ENCODE peak calls at places on chromosomes 5 and 9, in five cellular contexts. One of them, this sample, is unnamed.

GRCh38 chr9:89864257-89864656 is 259.4 kb downstream of the GADD45G start:
- DNase-seq in right lobe of liver: no peak
- DNase-seq in MV-4-11: no peak
- DNase-seq in GM20000: no peak
- DNase-seq in heart left ventricle: no peak
- DNase-seq in this sample: no peak

GRCh38 chr5:177588413-177588909 is 3.5 kb upstream of the TMED9 start:
- DNase-seq in heart left ventricle: no peak
- DNase-seq in MV-4-11: no peak
- DNase-seq in right lobe of liver: no peak
- DNase-seq in GM20000: no peak
- DNase-seq in this sample: no peak

GRCh38 chr5:100903036-100903887 is at the start of gene ST8SIA4:
- DNase-seq in heart left ventricle: peak
- DNase-seq in right lobe of liver: peak
- DNase-seq in MV-4-11: peak
- DNase-seq in GM20000: peak
- DNase-seq in this sample: no peak

GRCh38 chr5:11619339-11620028 is 284.8 kb downstream of the CTNND2 start:
- DNase-seq in GM20000: no peak
- DNase-seq in heart left ventricle: no peak
- DNase-seq in right lobe of liver: no peak
- DNase-seq in MV-4-11: no peak
- DNase-seq in this sample: no peak

GRCh38 chr5:79750611-79751510 is 61.2 kb downstream of the CMYA5 start:
- DNase-seq in heart left ventricle: no peak
- DNase-seq in MV-4-11: no peak
- DNase-seq in right lobe of liver: peak
- DNase-seq in GM20000: no peak
- DNase-seq in this sample: no peak

GRCh38 chr5:154197801-154198461 is 7.4 kb downstream of the GALNT10 start:
- DNase-seq in GM20000: no peak
- DNase-seq in MV-4-11: peak
- DNase-seq in right lobe of liver: no peak
- DNase-seq in heart left ventricle: no peak
- DNase-seq in this sample: peak

GRCh38 chr5:1655496-1656270 is 131.9 kb upstream of the LPCAT1 start:
- DNase-seq in MV-4-11: no peak
- DNase-seq in right lobe of liver: no peak
- DNase-seq in GM20000: no peak
- DNase-seq in heart left ventricle: no peak
- DNase-seq in this sample: no peak

GRCh38 chr9:76373173-76373771 is 21.0 kb downstream of the RFK start:
- DNase-seq in GM20000: no peak
- DNase-seq in MV-4-11: no peak
- DNase-seq in heart left ventricle: peak
- DNase-seq in right lobe of liver: peak
- DNase-seq in this sample: no peak

GRCh38 chr9:38119570-38119969 is 50.5 kb upstream of the SHB start:
- DNase-seq in GM20000: no peak
- DNase-seq in MV-4-11: no peak
- DNase-seq in heart left ventricle: no peak
- DNase-seq in right lobe of liver: no peak
- DNase-seq in this sample: no peak

GRCh38 chr9:36748322-36748899 is 175.7 kb downstream of the MELK start:
- DNase-seq in MV-4-11: peak
- DNase-seq in heart left ventricle: no peak
- DNase-seq in GM20000: peak
- DNase-seq in right lobe of liver: no peak
- DNase-seq in this sample: peak

GRCh38 chr9:86239053-86239770 is 20.2 kb downstream of the C9orf153 start:
- DNase-seq in heart left ventricle: no peak
- DNase-seq in right lobe of liver: no peak
- DNase-seq in GM20000: no peak
- DNase-seq in MV-4-11: peak
- DNase-seq in this sample: no peak

GRCh38 chr9:135152608-135153337 is 65.3 kb downstream of the OLFM1 start:
- DNase-seq in GM20000: no peak
- DNase-seq in heart left ventricle: no peak
- DNase-seq in MV-4-11: no peak
- DNase-seq in right lobe of liver: no peak
- DNase-seq in this sample: no peak

This sample was measured in HFFc6.